ENCODE peak calls at places on chromosomes 7 and 10, in four cellular contexts. M, E, O and X are unnamed samples.

GRCh38 chr10:37067576-37067975 is 57.8 kb upstream of the ANKRD30A start:
- DNase-seq in M (no peak), E (no peak), O (no peak), X (no peak)

GRCh38 chr10:68606918-68607317 is 46.8 kb downstream of the TET1 start:
- DNase-seq in M (no peak), E (no peak), O (no peak), X (no peak)

GRCh38 chr7:94848992-94849576 is 58.3 kb upstream of the PPP1R9A start:
- DNase-seq in M (no peak), E (no peak), O (no peak), X (no peak)

GRCh38 chr10:34526758-34527730 is 288.1 kb downstream of the PARD3 start:
- DNase-seq in M (no peak), E (no peak), O (no peak), X (peak; percentile 79)

GRCh38 chr10:44818721-44819127 is 92.4 kb upstream of the TMEM72 start:
- DNase-seq in M (no peak), E (no peak), O (no peak), X (no peak)

GRCh38 chr10:74743401-74743800 is 83.0 kb upstream of the KAT6B start:
- DNase-seq in M (no peak), E (no peak), O (peak; percentile 35), X (no peak)

GRCh38 chr10:119341236-119342016 is 134.1 kb downstream of the GRK5 start:
- DNase-seq in M (no peak), E (no peak), O (peak; percentile 72), X (no peak)

GRCh38 chr10:113094114-113094486 is 144.1 kb downstream of the TCF7L2 start:
- DNase-seq in M (peak; percentile 23), E (no peak), O (no peak), X (no peak)

GRCh38 chr7:112501958-112502503 is 21.2 kb downstream of the LSMEM1 start:
- DNase-seq in M (no peak), E (no peak), O (no peak), X (no peak)

GRCh38 chr10:71766717-71767419 is 6.5 kb downstream of the VSIR start:
- DNase-seq in M (no peak), E (peak; percentile 60), O (peak; percentile 92), X (no peak)

GRCh38 chr7:81002471-81002870 is 83.6 kb upstream of the SEMA3C start:
- DNase-seq in M (no peak), E (no peak), O (no peak), X (no peak)

GRCh38 chr7:47587389-47587788 is 5.5 kb upstream of the TNS3 start:
- DNase-seq in M (no peak), E (no peak), O (no peak), X (no peak)

GRCh38 chr7:22885824-22886255 is 63.2 kb upstream of the TOMM7 start:
- DNase-seq in M (peak; percentile 88), E (peak; percentile 18), O (no peak), X (no peak)

GRCh38 chr7:51789494-51789893 is 472.9 kb upstream of the COBL start:
- DNase-seq in M (no peak), E (no peak), O (no peak), X (peak; percentile 70)

GRCh38 chr7:131895541-131896173 is 339.2 kb upstream of the PODXL start:
- DNase-seq in M (no peak), E (no peak), O (no peak), X (peak; percentile 20)

GRCh38 chr7:64685741-64686140 is 19.8 kb downstream of the ZNF107 start:
- DNase-seq in M (no peak), E (no peak), O (no peak), X (no peak)

GRCh38 chr10:36759111-36759805 is 366.1 kb upstream of the ANKRD30A start:
- DNase-seq in M (no peak), E (no peak), O (no peak), X (no peak)

GRCh38 chr7:101128040-101128834 is 1.3 kb downstream of the SERPINE1 start:
- DNase-seq in M (no peak), E (no peak), O (no peak), X (no peak)

GRCh38 chr10:29105516-29106215 is 183.2 kb upstream of the LYZL1 start:
- DNase-seq in M (no peak), E (no peak), O (peak; percentile 4), X (no peak)

GRCh38 chr7:107115762-107116540 is 52.9 kb upstream of the HBP1 start:
- DNase-seq in M (no peak), E (peak; percentile 59), O (no peak), X (no peak)

GRCh38 chr7:84688671-84689070 is 494.1 kb upstream of the SEMA3A start:
- DNase-seq in M (no peak), E (no peak), O (no peak), X (no peak)

GRCh38 chr7:122211362-122211761 is 67.3 kb upstream of the AASS start:
- DNase-seq in M (no peak), E (no peak), O (no peak), X (no peak)
- H2AFZ ChIP-seq in M (no peak overlapping the region), E (no peak overlapping the region), O (no peak overlapping the region), X (no peak overlapping the region)

GRCh38 chr10:110221044-110221720 is 13.8 kb downstream of the MXI1 start:
- DNase-seq in M (no peak), E (peak; percentile 30), O (no peak), X (no peak)

GRCh38 chr10:110219884-110220283 is 12.5 kb downstream of the MXI1 start:
- DNase-seq in M (no peak), E (no peak), O (no peak), X (no peak)

GRCh38 chr10:110222896-110223675 is 15.7 kb downstream of the MXI1 start:
- DNase-seq in M (no peak), E (no peak), O (no peak), X (no peak)

GRCh38 chr10:110220383-110220782 is 13.0 kb downstream of the MXI1 start:
- DNase-seq in M (no peak), E (no peak), O (no peak), X (no peak)

GRCh38 chr10:110221721-110222261 is 14.4 kb downstream of the MXI1 start:
- DNase-seq in M (no peak), E (peak; percentile 94), O (no peak), X (peak; percentile 83)
- TF ChIP-seq JUNB in M (no peak), E (peak; percentile 96), O (no peak), X (no peak)

DNA sequence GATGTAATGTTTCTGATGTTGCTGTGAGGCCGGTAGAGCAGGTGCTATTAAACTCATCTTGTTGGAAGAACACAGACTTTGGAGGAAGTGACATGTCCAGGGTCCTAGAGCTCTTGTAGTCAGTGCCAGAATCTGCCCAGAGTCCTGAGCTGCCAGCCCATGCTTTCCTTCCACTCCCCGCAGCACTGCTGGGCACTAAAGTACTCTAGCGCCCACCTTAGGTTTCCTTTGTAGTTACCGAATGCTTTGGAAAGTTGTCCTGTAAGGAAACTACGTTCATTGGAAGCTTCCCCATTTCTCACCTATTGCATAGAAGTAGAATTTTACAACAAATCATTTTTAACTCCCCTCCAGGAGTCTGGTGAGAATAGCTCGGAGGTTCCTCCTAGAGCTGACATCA is 11.0 kb downstream of the ZNF862 start:
- DNase-seq in M (no peak), E (no peak), O (no peak), X (peak; percentile 72)
- TF ChIP-seq CTCF in M (no peak), E (peak; percentile 72), O (peak; percentile 42), X (peak; percentile 58)

GRCh38 chr7:77439572-77439971 is 23.4 kb upstream of the GSAP start:
- DNase-seq in M (no peak), E (peak; percentile 25), O (peak; percentile 72), X (peak; percentile 20)
- H2AFZ ChIP-seq in M (no peak overlapping the region), E (no peak overlapping the region), O (no peak overlapping the region), X (peak overlapping the region; percentile 20)

DNA sequence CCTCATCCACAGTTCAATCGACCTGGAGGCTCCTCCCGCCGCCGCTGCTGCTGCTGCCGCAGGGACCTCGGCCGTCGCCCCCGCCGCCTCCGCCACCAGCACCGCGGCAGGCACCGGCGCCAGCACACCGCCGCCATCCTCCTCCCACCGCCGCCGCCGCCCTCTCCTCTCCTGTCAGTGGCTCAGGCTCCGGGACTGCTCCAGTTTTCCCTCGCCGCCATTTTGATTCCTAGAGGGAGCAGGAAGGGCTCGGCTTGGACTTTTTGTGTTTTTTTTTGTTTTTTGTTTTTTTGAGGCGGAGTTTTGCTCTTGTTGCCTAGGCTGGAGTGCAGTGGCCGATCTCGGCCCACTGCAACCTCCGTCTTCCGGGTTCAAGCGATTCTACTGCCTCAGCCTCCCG is 3.0 kb upstream of the MCM10 start:
- DNase-seq in M (no peak), E (no peak), O (no peak), X (no peak)
- TF ChIP-seq JUNB in M (no peak), E (no peak), O (no peak), X (no peak)

DNA sequence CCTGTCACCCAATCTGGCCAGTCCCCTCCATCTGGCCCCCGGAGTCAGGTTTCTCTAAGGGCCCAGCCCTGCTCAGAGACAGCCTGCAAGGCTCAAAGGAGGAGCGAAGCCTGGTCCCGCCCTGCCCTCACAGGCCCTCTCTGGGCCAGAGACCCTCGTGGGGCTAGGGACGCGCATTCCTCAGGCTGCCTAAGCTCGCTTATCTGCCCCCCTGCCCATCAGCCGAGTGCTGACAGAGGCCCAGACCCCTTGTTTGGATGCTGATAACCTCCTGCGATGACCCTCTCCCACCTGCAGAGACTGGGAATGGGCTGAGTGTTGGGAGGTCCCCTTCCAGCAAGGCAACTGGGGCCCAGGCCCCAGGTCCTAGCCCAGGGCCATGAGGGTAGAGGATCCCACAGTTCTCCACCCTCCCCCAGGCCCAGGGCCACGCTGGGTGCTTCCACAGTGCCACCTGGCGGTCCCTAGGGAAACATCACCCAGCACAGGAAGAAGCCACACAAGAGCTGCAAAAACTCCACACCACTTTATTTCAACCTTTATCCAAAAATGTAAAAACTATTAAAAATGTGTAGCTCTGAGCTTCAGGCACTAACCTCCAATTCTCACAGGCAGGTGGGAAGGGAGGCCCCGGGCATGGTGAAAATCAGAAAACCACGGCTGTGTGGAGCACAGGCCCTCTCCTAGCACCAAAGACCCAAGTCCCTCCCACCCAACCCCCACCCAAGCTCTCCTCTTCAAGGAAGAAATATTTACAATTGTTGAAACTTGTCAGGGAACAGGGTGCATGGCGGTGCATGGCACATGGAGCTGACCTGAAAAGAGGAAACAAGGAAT is 2.2 kb downstream of the NPM3 start:
- DNase-seq in M (peak; percentile 25), E (peak; percentile 74), O (peak; percentile 35), X (peak; percentile 82)
- TF ChIP-seq CTCF in M (peak; percentile 93), E (peak; percentile 86), O (peak; percentile 92), X (peak; percentile 97)

DNA sequence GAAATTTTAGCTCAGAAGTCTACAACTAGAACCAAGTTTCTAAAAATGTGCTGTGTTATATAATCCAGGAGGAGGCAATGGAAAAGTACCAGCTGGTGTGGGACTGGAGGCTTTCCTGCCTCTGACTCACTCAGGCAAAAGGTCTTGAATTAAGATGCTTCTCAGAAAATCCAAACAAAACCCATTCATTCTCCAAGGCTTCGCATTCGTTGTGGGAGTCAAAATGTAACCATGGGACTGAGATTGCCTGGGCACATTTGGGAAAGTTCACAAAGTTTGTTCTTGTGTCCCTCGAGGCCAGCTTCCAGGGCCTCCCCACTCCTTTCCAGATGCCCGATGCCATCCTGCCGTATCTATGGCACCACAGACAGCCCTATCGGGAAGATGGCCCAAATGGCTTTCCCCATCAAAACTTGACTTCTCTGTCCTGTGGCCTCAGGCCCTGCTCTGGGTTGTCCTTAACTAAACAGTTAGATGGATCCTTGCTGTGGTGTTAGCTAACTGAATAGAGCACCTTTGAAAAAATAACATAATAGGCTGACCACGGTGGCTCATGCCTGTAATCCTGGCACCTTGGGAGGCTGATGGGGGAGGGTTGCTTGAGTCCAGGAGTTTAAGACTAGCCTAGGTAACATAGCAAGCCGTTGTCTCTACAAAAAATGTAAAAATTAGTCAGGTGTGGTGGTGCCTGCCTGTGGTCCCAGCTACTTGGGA is 180.5 kb downstream of the PFKFB3 start:
- DNase-seq in M (no peak), E (no peak), O (no peak), X (no peak)
- H2AFZ ChIP-seq in M (no peak overlapping the region), E (no peak overlapping the region), O (no peak overlapping the region), X (no peak overlapping the region)